ENCODE peak calls at places on chromosomes 12 and 14, in seven cellular contexts. One of them, this sample, is unnamed.

GRCh38 chr12:1171657-1172056 is 180.6 kb downstream of the ERC1 start:
- DNase-seq in MCF 10A: peak
- DNase-seq in foreskin fibroblast: no peak
- DNase-seq in ovary: no peak
- DNase-seq in fibroblast of lung: no peak
- DNase-seq in GM10248: no peak
- DNase-seq in cardiac fibroblast: no peak
- DNase-seq in this sample: peak

GRCh38 chr12:121202407-121203355 is 7.2 kb upstream of the P2RX4 start:
- DNase-seq in fibroblast of lung: no peak
- DNase-seq in ovary: no peak
- DNase-seq in cardiac fibroblast: no peak
- DNase-seq in GM10248: no peak
- DNase-seq in MCF 10A: no peak
- DNase-seq in foreskin fibroblast: no peak
- DNase-seq in this sample: no peak

GRCh38 chr14:51109651-51110050 is 14.7 kb upstream of the TRIM9 start:
- DNase-seq in foreskin fibroblast: no peak
- DNase-seq in fibroblast of lung: no peak
- DNase-seq in GM10248: no peak
- DNase-seq in ovary: no peak
- DNase-seq in cardiac fibroblast: no peak
- DNase-seq in MCF 10A: no peak
- DNase-seq in this sample: no peak

GRCh38 chr12:93714382-93714781 is 37.2 kb downstream of the CRADD start:
- DNase-seq in cardiac fibroblast: peak
- DNase-seq in ovary: no peak
- DNase-seq in MCF 10A: no peak
- DNase-seq in GM10248: no peak
- DNase-seq in foreskin fibroblast: no peak
- DNase-seq in fibroblast of lung: no peak
- DNase-seq in this sample: no peak

GRCh38 chr12:81573228-81573627 is 185.9 kb downstream of the PPFIA2 start:
- DNase-seq in ovary: no peak
- DNase-seq in foreskin fibroblast: no peak
- DNase-seq in fibroblast of lung: peak
- DNase-seq in GM10248: no peak
- DNase-seq in cardiac fibroblast: peak
- DNase-seq in MCF 10A: no peak
- DNase-seq in this sample: no peak

GRCh38 chr12:118109088-118109487 is 5.3 kb upstream of the VSIG10 start:
- DNase-seq in fibroblast of lung: no peak
- DNase-seq in foreskin fibroblast: no peak
- DNase-seq in MCF 10A: no peak
- DNase-seq in ovary: no peak
- DNase-seq in cardiac fibroblast: no peak
- DNase-seq in GM10248: no peak
- DNase-seq in this sample: no peak

GRCh38 chr12:54135621-54136027 is 53.2 kb downstream of the SMUG1 start:
- DNase-seq in foreskin fibroblast: no peak
- DNase-seq in ovary: no peak
- DNase-seq in GM10248: no peak
- DNase-seq in fibroblast of lung: no peak
- DNase-seq in MCF 10A: no peak
- DNase-seq in cardiac fibroblast: no peak
- DNase-seq in this sample: no peak

GRCh38 chr12:8692573-8692972 is 5.2 kb upstream of the RIMKLB start:
- DNase-seq in fibroblast of lung: peak
- DNase-seq in cardiac fibroblast: peak
- DNase-seq in foreskin fibroblast: peak
- DNase-seq in MCF 10A: no peak
- DNase-seq in ovary: peak
- DNase-seq in GM10248: no peak
- DNase-seq in this sample: no peak

GRCh38 chr12:20017772-20018171 is 350.6 kb upstream of the PDE3A start:
- DNase-seq in GM10248: no peak
- DNase-seq in MCF 10A: no peak
- DNase-seq in fibroblast of lung: no peak
- DNase-seq in ovary: no peak
- DNase-seq in foreskin fibroblast: no peak
- DNase-seq in cardiac fibroblast: no peak
- DNase-seq in this sample: no peak

GRCh38 chr14:65424531-65424930 is 12.0 kb downstream of the FUT8 start:
- DNase-seq in fibroblast of lung: no peak
- DNase-seq in GM10248: no peak
- DNase-seq in cardiac fibroblast: no peak
- DNase-seq in ovary: no peak
- DNase-seq in foreskin fibroblast: no peak
- DNase-seq in MCF 10A: no peak
- DNase-seq in this sample: no peak

GRCh38 chr14:50335389-50335788 is 23.3 kb downstream of the DMAC2L start:
- DNase-seq in fibroblast of lung: peak
- DNase-seq in MCF 10A: no peak
- DNase-seq in GM10248: no peak
- DNase-seq in ovary: no peak
- DNase-seq in foreskin fibroblast: peak
- DNase-seq in cardiac fibroblast: peak
- DNase-seq in this sample: no peak

GRCh38 chr12:47602330-47602729 is 103.5 kb downstream of the RPAP3 start:
- DNase-seq in GM10248: no peak
- DNase-seq in cardiac fibroblast: peak
- DNase-seq in MCF 10A: no peak
- DNase-seq in ovary: no peak
- DNase-seq in fibroblast of lung: no peak
- DNase-seq in foreskin fibroblast: no peak
- DNase-seq in this sample: no peak

GRCh38 chr12:127548123-127548553 is 718.8 kb upstream of the TMEM132C start:
- DNase-seq in MCF 10A: peak
- DNase-seq in GM10248: no peak
- DNase-seq in cardiac fibroblast: peak
- DNase-seq in foreskin fibroblast: peak
- DNase-seq in fibroblast of lung: peak
- DNase-seq in ovary: no peak
- DNase-seq in this sample: peak

GRCh38 chr12:121513464-121514183 is 67.2 kb downstream of the KDM2B start:
- DNase-seq in cardiac fibroblast: no peak
- DNase-seq in foreskin fibroblast: no peak
- DNase-seq in GM10248: peak
- DNase-seq in MCF 10A: peak
- DNase-seq in fibroblast of lung: no peak
- DNase-seq in ovary: no peak
- DNase-seq in this sample: peak

GRCh38 chr14:84403585-84403984 is 1126.4 kb upstream of the FLRT2 start:
- DNase-seq in GM10248: no peak
- DNase-seq in fibroblast of lung: no peak
- DNase-seq in MCF 10A: no peak
- DNase-seq in foreskin fibroblast: no peak
- DNase-seq in ovary: no peak
- DNase-seq in cardiac fibroblast: no peak
- DNase-seq in this sample: no peak

GRCh38 chr12:89836026-89836425 is 127.4 kb upstream of the ATP2B1 start:
- DNase-seq in MCF 10A: no peak
- DNase-seq in cardiac fibroblast: no peak
- DNase-seq in foreskin fibroblast: peak
- DNase-seq in fibroblast of lung: no peak
- DNase-seq in ovary: no peak
- DNase-seq in GM10248: no peak
- DNase-seq in this sample: no peak

GRCh38 chr12:125099407-125099779 is 34.2 kb downstream of the AACS start:
- DNase-seq in cardiac fibroblast: no peak
- DNase-seq in ovary: no peak
- DNase-seq in foreskin fibroblast: no peak
- DNase-seq in MCF 10A: no peak
- DNase-seq in GM10248: no peak
- DNase-seq in fibroblast of lung: no peak
- DNase-seq in this sample: no peak

GRCh38 chr12:96225003-96225855 is 31.1 kb downstream of the ELK3 start:
- DNase-seq in foreskin fibroblast: no peak
- DNase-seq in GM10248: no peak
- DNase-seq in MCF 10A: no peak
- DNase-seq in ovary: peak
- DNase-seq in fibroblast of lung: no peak
- DNase-seq in cardiac fibroblast: peak
- DNase-seq in this sample: no peak

GRCh38 chr14:67240978-67241415 is 238 bp upstream of the PALS1 start:
- DNase-seq in cardiac fibroblast: peak
- DNase-seq in GM10248: peak
- DNase-seq in MCF 10A: peak
- DNase-seq in fibroblast of lung: peak
- DNase-seq in foreskin fibroblast: peak
- DNase-seq in ovary: peak
- DNase-seq in this sample: peak
- TF ChIP-seq CTCF in cardiac fibroblast: no peak
- TF ChIP-seq CTCF in GM10248: no peak
- TF ChIP-seq CTCF in MCF 10A: no peak
- TF ChIP-seq CTCF in fibroblast of lung: no peak
- TF ChIP-seq CTCF in foreskin fibroblast: no peak
- TF ChIP-seq CTCF in ovary: no peak
- TF ChIP-seq CTCF in this sample: no peak

DNA sequence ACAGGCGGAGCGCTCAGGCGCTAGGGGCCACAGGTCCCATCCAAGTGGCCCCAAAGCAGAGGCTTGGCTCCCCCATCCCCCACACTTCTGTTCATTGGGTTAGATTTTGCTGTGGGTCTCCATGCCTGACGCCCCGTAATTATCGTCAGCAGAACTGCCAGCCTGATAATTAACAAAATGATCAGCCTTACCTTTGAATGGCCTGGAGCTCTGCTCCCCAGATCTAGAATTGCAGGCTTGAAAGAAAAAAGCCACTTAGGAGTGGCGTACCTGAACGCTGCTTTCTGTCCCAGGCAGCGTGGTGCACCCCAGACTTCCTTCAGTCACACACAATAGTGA is 28.7 kb upstream of the LRP1-AS start:
- DNase-seq in MCF 10A: no peak
- DNase-seq in GM10248: no peak
- DNase-seq in fibroblast of lung: no peak
- DNase-seq in foreskin fibroblast: no peak
- DNase-seq in cardiac fibroblast: no peak
- DNase-seq in ovary: no peak
- DNase-seq in this sample: no peak
- TF ChIP-seq CTCF in MCF 10A: no peak
- TF ChIP-seq CTCF in GM10248: no peak
- TF ChIP-seq CTCF in fibroblast of lung: no peak
- TF ChIP-seq CTCF in foreskin fibroblast: no peak
- TF ChIP-seq CTCF in cardiac fibroblast: no peak
- TF ChIP-seq CTCF in ovary: no peak
- TF ChIP-seq CTCF in this sample: peak

DNA sequence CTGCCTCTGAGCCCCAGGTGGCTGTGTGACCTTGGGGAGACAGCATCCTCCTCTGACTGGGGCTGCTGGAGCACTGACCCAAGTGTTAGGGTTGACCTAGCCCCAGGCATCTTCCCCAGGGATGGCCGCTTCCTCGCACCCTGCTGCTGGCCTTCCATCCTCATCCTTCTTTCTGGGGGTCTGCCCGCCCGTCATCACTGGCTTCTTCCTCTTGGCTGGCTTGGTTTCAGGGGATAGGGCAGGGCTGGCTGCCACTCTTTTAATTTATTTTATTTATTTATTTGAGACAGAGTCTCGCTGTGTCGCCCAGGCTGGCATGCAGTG is 3.5 kb downstream of the TEDC1 start:
- DNase-seq in fibroblast of lung: no peak
- DNase-seq in MCF 10A: no peak
- DNase-seq in ovary: no peak
- DNase-seq in cardiac fibroblast: no peak
- DNase-seq in GM10248: no peak
- DNase-seq in foreskin fibroblast: no peak
- DNase-seq in this sample: no peak
- TF ChIP-seq CTCF in fibroblast of lung: no peak
- TF ChIP-seq CTCF in MCF 10A: no peak
- TF ChIP-seq CTCF in ovary: no peak
- TF ChIP-seq CTCF in cardiac fibroblast: no peak
- TF ChIP-seq CTCF in GM10248: no peak
- TF ChIP-seq CTCF in foreskin fibroblast: no peak
- TF ChIP-seq CTCF in this sample: no peak

GRCh38 chr14:73760598-73761586 is 46.7 kb upstream of the PNMA1 start:
- DNase-seq in MCF 10A: no peak
- DNase-seq in GM10248: no peak
- DNase-seq in foreskin fibroblast: no peak
- DNase-seq in ovary: no peak
- DNase-seq in cardiac fibroblast: no peak
- DNase-seq in fibroblast of lung: no peak
- DNase-seq in this sample: no peak

GRCh38 chr14:73759183-73759713 is 45.1 kb upstream of the PNMA1 start:
- DNase-seq in fibroblast of lung: peak
- DNase-seq in cardiac fibroblast: peak
- DNase-seq in MCF 10A: peak
- DNase-seq in ovary: peak
- DNase-seq in GM10248: no peak
- DNase-seq in foreskin fibroblast: peak
- DNase-seq in this sample: no peak

GRCh38 chr14:73761621-73762355 is 47.6 kb upstream of the PNMA1 start:
- DNase-seq in MCF 10A: no peak
- DNase-seq in ovary: no peak
- DNase-seq in foreskin fibroblast: no peak
- DNase-seq in cardiac fibroblast: no peak
- DNase-seq in fibroblast of lung: no peak
- DNase-seq in GM10248: no peak
- DNase-seq in this sample: no peak

GRCh38 chr14:73758392-73759182 is 44.4 kb upstream of the PNMA1 start:
- DNase-seq in fibroblast of lung: peak
- DNase-seq in foreskin fibroblast: peak
- DNase-seq in MCF 10A: peak
- DNase-seq in cardiac fibroblast: peak
- DNase-seq in GM10248: peak
- DNase-seq in ovary: peak
- DNase-seq in this sample: peak

DNA sequence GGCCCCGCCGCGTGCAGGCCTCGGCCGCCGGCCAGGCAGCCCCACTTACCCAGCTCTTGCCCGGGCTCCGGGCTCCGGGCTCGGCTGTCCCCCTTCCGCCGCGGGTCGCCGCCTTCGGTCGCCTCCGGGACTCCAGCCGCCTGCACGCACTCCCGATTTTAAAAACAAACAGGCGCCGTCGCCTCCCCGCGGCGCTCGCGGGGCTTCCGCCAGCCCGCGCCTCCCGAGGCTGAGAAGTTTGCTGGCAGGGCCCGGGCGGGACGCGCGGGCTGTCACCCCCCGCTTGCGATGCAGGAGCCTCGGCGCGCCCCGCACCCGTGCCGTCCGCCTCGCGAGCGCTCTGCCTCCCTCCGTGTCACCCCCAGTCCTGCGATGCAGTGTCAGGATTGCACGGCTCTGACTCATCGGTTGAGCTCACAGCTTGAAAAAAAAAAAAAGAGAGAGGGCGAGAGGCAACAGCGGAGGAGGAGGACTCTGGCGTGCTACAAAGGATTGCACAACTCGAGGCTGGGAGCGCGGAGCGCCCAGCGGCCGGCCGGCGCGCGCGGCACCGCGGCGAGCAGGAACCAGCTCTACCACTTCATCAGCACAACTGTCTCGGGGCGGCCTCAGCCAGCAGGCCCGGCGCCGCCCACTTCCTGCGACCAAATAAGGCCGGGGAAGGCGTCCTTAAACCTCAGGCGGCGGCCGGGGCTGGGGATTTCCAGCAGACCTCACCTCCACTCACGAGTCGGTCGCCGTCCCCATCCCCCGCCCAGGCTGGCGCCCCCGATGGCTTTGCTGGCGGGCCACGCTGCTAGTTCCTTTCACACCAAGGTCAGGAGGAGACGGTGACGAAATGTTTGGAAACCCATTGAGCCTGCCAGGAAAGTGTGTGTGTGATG is 45.8 kb upstream of the PNMA1 start:
- DNase-seq in MCF 10A: peak
- DNase-seq in fibroblast of lung: peak
- DNase-seq in ovary: peak
- DNase-seq in cardiac fibroblast: peak
- DNase-seq in GM10248: peak
- DNase-seq in foreskin fibroblast: peak
- DNase-seq in this sample: peak
- TF ChIP-seq CTCF in MCF 10A: peak
- TF ChIP-seq CTCF in fibroblast of lung: no peak
- TF ChIP-seq CTCF in ovary: no peak
- TF ChIP-seq CTCF in cardiac fibroblast: no peak
- TF ChIP-seq CTCF in GM10248: no peak
- TF ChIP-seq CTCF in foreskin fibroblast: no peak
- TF ChIP-seq CTCF in this sample: no peak